ENCODE peak calls at places on chromosomes 7 and 10, in seven cellular contexts. R is BE2C; Q is fibroblast of mammary gland; T is PC-3; U is colonic mucosa; J is uterus; I is CD8-positive, alpha-beta T cell. D is an unnamed sample.
A peak's percentile ranks its signal among the peaks of the same experiment; 100 is the strongest.

GRCh38 chr7:21972397-21972784 is 26.7 kb upstream of the CDCA7L start:
- DNase-seq in R (no peak), Q (no peak), T (no peak), U (no peak), J (no peak), I (no peak), D (no peak)

GRCh38 chr7:6375346-6376101 is 72.2 kb downstream of the DAGLB start:
- DNase-seq in R (no peak), Q (peak; percentile 27), T (peak; percentile 25), U (no peak), J (no peak), I (no peak), D (peak; percentile 63)

GRCh38 chr10:89171263-89171872 is 35.7 kb downstream of the CH25H start:
- DNase-seq in R (no peak), Q (no peak), T (no peak), U (no peak), J (no peak), I (no peak), D (peak; percentile 17)

GRCh38 chr7:132045481-132045980 is 489.1 kb upstream of the PODXL start:
- DNase-seq in R (peak; percentile 91), Q (no peak), T (no peak), U (no peak), J (no peak), I (no peak), D (no peak)

GRCh38 chr7:12699299-12699698 is 11.9 kb downstream of the ARL4A start:
- DNase-seq in R (no peak), Q (no peak), T (no peak), U (no peak), J (no peak), I (no peak), D (no peak)

GRCh38 chr7:76428868-76429805 is 4.4 kb downstream of the ZP3 start:
- DNase-seq in R (no peak), Q (peak; percentile 34), T (no peak), U (no peak), J (no peak), I (no peak), D (peak; percentile 37)

GRCh38 chr10:16967866-16968721 is 150.9 kb upstream of the RSU1 start:
- DNase-seq in R (no peak), Q (peak; percentile 87), T (peak; percentile 64), U (no peak), J (no peak), I (no peak), D (peak; percentile 96)

GRCh38 chr7:128008744-128009143 is 22.5 kb downstream of the LRRC4 start:
- DNase-seq in R (no peak), Q (no peak), T (no peak), U (no peak), J (no peak), I (no peak), D (no peak)

GRCh38 chr10:87799860-87800259 is 18.2 kb downstream of the ATAD1 start:
- DNase-seq in R (no peak), Q (no peak), T (no peak), U (no peak), J (no peak), I (no peak), D (no peak)

DNA sequence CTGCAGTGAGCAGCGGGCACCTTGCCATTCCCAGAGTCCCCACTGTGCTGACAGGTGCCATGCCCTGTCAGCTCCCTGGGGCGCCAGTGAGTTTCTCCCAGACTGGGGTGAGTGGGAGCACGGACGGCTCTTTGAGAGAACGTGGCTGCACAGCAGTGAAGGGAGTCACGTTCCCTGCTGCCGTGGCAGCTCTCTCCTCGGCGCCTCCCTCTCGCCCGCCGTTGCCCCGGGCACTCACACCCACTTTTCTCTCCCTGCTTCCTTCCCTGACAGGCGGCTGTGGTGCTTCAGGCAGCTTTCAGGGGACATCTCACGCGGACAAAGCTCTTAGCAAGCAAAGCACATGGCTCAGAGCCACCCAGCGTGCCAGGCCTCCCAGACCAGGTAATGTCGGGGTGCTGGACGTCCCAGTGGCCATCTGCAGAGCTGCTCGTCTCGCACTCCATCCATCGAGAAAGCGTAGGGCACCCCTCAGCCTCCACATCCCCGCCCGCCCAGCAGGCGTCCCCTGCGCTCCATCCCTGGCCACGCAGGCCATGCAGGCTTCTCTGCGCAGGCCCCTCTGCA is 27.1 kb upstream of the TTYH3 start:
- DNase-seq in R (no peak), Q (no peak), T (no peak), U (no peak), J (no peak), I (no peak), D (no peak)
- TF ChIP-seq CTCF in R (peak; percentile 13), Q (no peak), T (no peak), U (no peak), J (no peak), I (no peak), D (no peak)

GRCh38 chr7:30911561-30911969 is at the start of gene AQP1:
- DNase-seq in R (peak; percentile 79), Q (no peak), T (no peak), U (peak; percentile 87), J (peak; percentile 76), I (no peak), D (peak; percentile 53)

GRCh38 chr7:30912454-30912985 is 867 bp downstream of the AQP1 start:
- DNase-seq in R (no peak), Q (no peak), T (no peak), U (no peak), J (no peak), I (no peak), D (no peak)

GRCh38 chr7:30911133-30911532 is 520 bp upstream of the AQP1 start:
- DNase-seq in R (no peak), Q (no peak), T (no peak), U (no peak), J (no peak), I (no peak), D (no peak)

GRCh38 chr7:30912986-30913671 is 1.5 kb downstream of the AQP1 start:
- DNase-seq in R (peak; percentile 70), Q (no peak), T (no peak), U (peak; percentile 61), J (no peak), I (no peak), D (no peak)

GRCh38 chr7:30912021-30912420 is 368 bp downstream of the AQP1 start:
- DNase-seq in R (no peak), Q (no peak), T (no peak), U (no peak), J (no peak), I (no peak), D (no peak)
- H3K4me3 ChIP-seq in R (no peak overlapping the region), Q (no peak overlapping the region), T (no peak overlapping the region), U (peak overlapping the region; percentile 14), J (no peak overlapping the region), I (no peak overlapping the region), D (no peak overlapping the region)

GRCh38 chr7:136953386-136953785 is 84.9 kb downstream of the CHRM2 start:
- DNase-seq in R (no peak), Q (peak; percentile 52), T (peak; percentile 67), U (no peak), J (no peak), I (no peak), D (peak; percentile 73)

GRCh38 chr7:136956671-136957070 is 88.2 kb downstream of the CHRM2 start:
- DNase-seq in R (no peak), Q (peak; percentile 33), T (peak; percentile 33), U (no peak), J (no peak), I (no peak), D (peak; percentile 76)

GRCh38 chr7:136958016-136958415 is 89.6 kb downstream of the CHRM2 start:
- DNase-seq in R (no peak), Q (no peak), T (no peak), U (no peak), J (no peak), I (no peak), D (peak; percentile 35)

GRCh38 chr7:136956232-136956631 is 87.8 kb downstream of the CHRM2 start:
- DNase-seq in R (no peak), Q (peak; percentile 54), T (peak; percentile 76), U (no peak), J (no peak), I (no peak), D (peak; percentile 72)

DNA sequence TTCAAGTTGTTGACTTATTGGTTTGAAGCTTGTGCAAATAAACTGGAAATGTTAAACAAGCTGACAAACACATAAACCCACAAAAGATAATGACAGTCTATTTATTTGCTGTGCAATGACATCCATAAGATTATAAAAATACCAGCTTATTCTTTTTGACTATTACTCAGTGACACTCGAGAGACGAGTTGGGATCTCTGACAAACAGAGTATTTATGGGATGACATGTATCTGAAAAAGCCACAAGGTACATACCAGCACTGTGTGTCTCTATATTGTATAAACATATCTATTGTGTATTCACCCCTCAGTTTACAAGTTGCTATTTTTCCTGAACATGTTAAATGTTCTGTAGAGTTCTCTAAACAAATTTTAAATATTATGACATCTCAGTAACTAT is 88.9 kb downstream of the CHRM2 start:
- DNase-seq in R (no peak), Q (peak; percentile 32), T (peak; percentile 88), U (no peak), J (no peak), I (no peak), D (peak; percentile 26)
- TF ChIP-seq CTCF in R (no peak), Q (no peak), T (no peak), U (no peak), J (no peak), I (no peak), D (no peak)

GRCh38 chr7:7862393-7862792 is 106.2 kb upstream of the GLCCI1 start:
- DNase-seq in R (no peak), Q (no peak), T (peak; percentile 7), U (no peak), J (no peak), I (no peak), D (no peak)

GRCh38 chr7:7857143-7857583 is 111.4 kb upstream of the GLCCI1 start:
- DNase-seq in R (no peak), Q (no peak), T (no peak), U (no peak), J (no peak), I (no peak), D (no peak)

GRCh38 chr7:7861211-7861633 is 107.4 kb upstream of the GLCCI1 start:
- DNase-seq in R (no peak), Q (peak; percentile 91), T (peak; percentile 86), U (no peak), J (no peak), I (no peak), D (peak; percentile 82)

DNA sequence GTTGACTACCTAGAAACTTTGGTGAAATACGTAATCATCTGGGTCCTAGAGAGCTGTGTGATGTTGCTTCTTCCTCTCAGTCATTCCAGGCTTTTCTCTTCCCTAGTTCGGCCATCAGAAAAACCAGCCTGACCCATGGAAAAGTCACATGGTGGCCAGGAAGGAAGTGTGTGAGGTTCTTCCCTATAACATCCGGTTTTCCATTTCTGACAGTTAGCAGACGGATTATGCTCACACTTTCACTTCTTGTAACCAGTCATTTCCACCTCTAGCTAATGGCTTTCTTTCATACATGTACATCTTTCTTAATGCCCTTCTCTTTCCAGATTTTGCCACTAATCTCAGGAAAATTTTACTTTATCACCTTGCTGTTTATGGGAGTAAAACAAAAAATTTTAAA is 110.0 kb upstream of the GLCCI1 start:
- DNase-seq in R (no peak), Q (no peak), T (no peak), U (no peak), J (no peak), I (no peak), D (no peak)
- H3K4me3 ChIP-seq in R (no peak overlapping the region), Q (no peak overlapping the region), T (no peak overlapping the region), U (no peak overlapping the region), J (no peak overlapping the region), I (no peak overlapping the region), D (no peak overlapping the region)

GRCh38 chr10:10508241-10508640 is 509.4 kb upstream of the CELF2 start:
- DNase-seq in R (no peak), Q (no peak), T (no peak), U (no peak), J (no peak), I (no peak), D (no peak)
- TF ChIP-seq CTCF in R (no peak), Q (no peak), T (no peak), U (no peak), J (no peak), I (no peak), D (no peak)

GRCh38 chr7:103988468-103989199 is 824 bp downstream of the RELN start:
- DNase-seq in R (peak; percentile 55), Q (no peak), T (no peak), U (no peak), J (no peak), I (no peak), D (peak; percentile 10)
- H3K4me3 ChIP-seq in R (peak overlapping the region; percentile 89), Q (peak overlapping the region; percentile 27), T (peak overlapping the region; percentile 66), U (no peak overlapping the region), J (peak overlapping the region; percentile 7), I (no peak overlapping the region), D (peak overlapping the region; percentile 39)